ENCODE peak calls at places on chromosomes 6 and 20, in ten cellular contexts. One of them, this sample, is unnamed.

GRCh38 chr20:62018437-62019143 is 47.1 kb downstream of the TAF4 start:
- DNase-seq in nephron progenitor cell: no peak
- DNase-seq in tibial artery: no peak
- DNase-seq in LNCaP clone FGC: no peak
- DNase-seq in cardiac fibroblast: no peak
- DNase-seq in H1: no peak
- DNase-seq in Panc1: no peak
- DNase-seq in psoas muscle: no peak
- DNase-seq in left ventricle myocardium inferior: no peak
- DNase-seq in HFFc6: no peak
- DNase-seq in this sample: no peak

GRCh38 chr6:81739230-81740195 is 13.0 kb downstream of the TENT5A start:
- DNase-seq in left ventricle myocardium inferior: no peak
- DNase-seq in psoas muscle: no peak
- DNase-seq in nephron progenitor cell: no peak
- DNase-seq in cardiac fibroblast: no peak
- DNase-seq in H1: no peak
- DNase-seq in LNCaP clone FGC: no peak
- DNase-seq in HFFc6: no peak
- DNase-seq in Panc1: no peak
- DNase-seq in tibial artery: no peak
- DNase-seq in this sample: no peak

GRCh38 chr6:31740397-31741223 is 805 bp downstream of the MSH5 start:
- DNase-seq in HFFc6: no peak
- DNase-seq in LNCaP clone FGC: no peak
- DNase-seq in Panc1: no peak
- DNase-seq in psoas muscle: no peak
- DNase-seq in H1: no peak
- DNase-seq in left ventricle myocardium inferior: no peak
- DNase-seq in cardiac fibroblast: peak
- DNase-seq in tibial artery: no peak
- DNase-seq in nephron progenitor cell: no peak
- DNase-seq in this sample: no peak

GRCh38 chr20:45088247-45088646 is 12.7 kb downstream of the KCNS1 start:
- DNase-seq in tibial artery: no peak
- DNase-seq in LNCaP clone FGC: no peak
- DNase-seq in left ventricle myocardium inferior: no peak
- DNase-seq in HFFc6: peak
- DNase-seq in nephron progenitor cell: no peak
- DNase-seq in psoas muscle: no peak
- DNase-seq in H1: no peak
- DNase-seq in Panc1: no peak
- DNase-seq in cardiac fibroblast: peak
- DNase-seq in this sample: no peak

GRCh38 chr6:108361312-108361932 is 66.6 kb downstream of the AFG1L start:
- DNase-seq in H1: no peak
- DNase-seq in cardiac fibroblast: no peak
- DNase-seq in Panc1: no peak
- DNase-seq in left ventricle myocardium inferior: no peak
- DNase-seq in psoas muscle: no peak
- DNase-seq in HFFc6: no peak
- DNase-seq in tibial artery: no peak
- DNase-seq in LNCaP clone FGC: no peak
- DNase-seq in nephron progenitor cell: no peak
- DNase-seq in this sample: no peak

GRCh38 chr6:111427341-111428116 is 55.5 kb downstream of the REV3L start:
- DNase-seq in left ventricle myocardium inferior: no peak
- DNase-seq in LNCaP clone FGC: peak
- DNase-seq in tibial artery: no peak
- DNase-seq in psoas muscle: no peak
- DNase-seq in HFFc6: peak
- DNase-seq in H1: no peak
- DNase-seq in nephron progenitor cell: no peak
- DNase-seq in Panc1: peak
- DNase-seq in cardiac fibroblast: peak
- DNase-seq in this sample: no peak

GRCh38 chr6:159720708-159721107 is 6.6 kb upstream of the WTAP start:
- DNase-seq in cardiac fibroblast: peak
- DNase-seq in HFFc6: no peak
- DNase-seq in tibial artery: no peak
- DNase-seq in LNCaP clone FGC: peak
- DNase-seq in left ventricle myocardium inferior: no peak
- DNase-seq in H1: no peak
- DNase-seq in Panc1: no peak
- DNase-seq in psoas muscle: no peak
- DNase-seq in nephron progenitor cell: no peak
- DNase-seq in this sample: no peak

GRCh38 chr6:118864330-118865166 is 29.4 kb upstream of the ASF1A start:
- DNase-seq in tibial artery: no peak
- DNase-seq in cardiac fibroblast: peak
- DNase-seq in left ventricle myocardium inferior: no peak
- DNase-seq in H1: no peak
- DNase-seq in HFFc6: no peak
- DNase-seq in Panc1: no peak
- DNase-seq in LNCaP clone FGC: peak
- DNase-seq in psoas muscle: no peak
- DNase-seq in nephron progenitor cell: no peak
- DNase-seq in this sample: no peak

GRCh38 chr6:89952696-89953095 is 58.4 kb downstream of the GJA10 start:
- DNase-seq in left ventricle myocardium inferior: no peak
- DNase-seq in LNCaP clone FGC: no peak
- DNase-seq in nephron progenitor cell: no peak
- DNase-seq in tibial artery: no peak
- DNase-seq in Panc1: no peak
- DNase-seq in cardiac fibroblast: peak
- DNase-seq in psoas muscle: no peak
- DNase-seq in HFFc6: peak
- DNase-seq in H1: no peak
- DNase-seq in this sample: no peak

GRCh38 chr6:110554966-110555460 is 78.6 kb upstream of the SLC22A16 start:
- DNase-seq in nephron progenitor cell: no peak
- DNase-seq in LNCaP clone FGC: peak
- DNase-seq in HFFc6: no peak
- DNase-seq in Panc1: no peak
- DNase-seq in H1: no peak
- DNase-seq in psoas muscle: no peak
- DNase-seq in cardiac fibroblast: no peak
- DNase-seq in tibial artery: no peak
- DNase-seq in left ventricle myocardium inferior: no peak
- DNase-seq in this sample: no peak

GRCh38 chr6:44224154-44224977 is 971 bp downstream of the SLC29A1 start:
- DNase-seq in nephron progenitor cell: peak
- DNase-seq in psoas muscle: no peak
- DNase-seq in LNCaP clone FGC: no peak
- DNase-seq in cardiac fibroblast: no peak
- DNase-seq in HFFc6: peak
- DNase-seq in Panc1: no peak
- DNase-seq in left ventricle myocardium inferior: no peak
- DNase-seq in H1: no peak
- DNase-seq in tibial artery: no peak
- DNase-seq in this sample: peak
- TF ChIP-seq CTCF in nephron progenitor cell: no peak
- TF ChIP-seq CTCF in psoas muscle: no peak
- TF ChIP-seq CTCF in LNCaP clone FGC: no peak
- TF ChIP-seq CTCF in cardiac fibroblast: no peak
- TF ChIP-seq CTCF in HFFc6: no peak
- TF ChIP-seq CTCF in Panc1: no peak
- TF ChIP-seq CTCF in left ventricle myocardium inferior: no peak
- TF ChIP-seq CTCF in H1: peak
- TF ChIP-seq CTCF in tibial artery: no peak
- TF ChIP-seq CTCF in this sample: no peak

GRCh38 chr20:35883341-35883777 is 70.9 kb downstream of the SCAND1 start:
- DNase-seq in left ventricle myocardium inferior: no peak
- DNase-seq in LNCaP clone FGC: no peak
- DNase-seq in nephron progenitor cell: peak
- DNase-seq in tibial artery: no peak
- DNase-seq in psoas muscle: no peak
- DNase-seq in H1: no peak
- DNase-seq in cardiac fibroblast: no peak
- DNase-seq in Panc1: no peak
- DNase-seq in HFFc6: no peak
- DNase-seq in this sample: no peak

GRCh38 chr20:35885212-35885611 is 69.1 kb downstream of the SCAND1 start:
- DNase-seq in psoas muscle: no peak
- DNase-seq in nephron progenitor cell: no peak
- DNase-seq in HFFc6: no peak
- DNase-seq in H1: no peak
- DNase-seq in Panc1: no peak
- DNase-seq in cardiac fibroblast: no peak
- DNase-seq in LNCaP clone FGC: no peak
- DNase-seq in tibial artery: no peak
- DNase-seq in left ventricle myocardium inferior: no peak
- DNase-seq in this sample: no peak

GRCh38 chr20:35886537-35886936 is 67.8 kb downstream of the SCAND1 start:
- DNase-seq in psoas muscle: peak
- DNase-seq in HFFc6: no peak
- DNase-seq in LNCaP clone FGC: no peak
- DNase-seq in H1: no peak
- DNase-seq in left ventricle myocardium inferior: peak
- DNase-seq in nephron progenitor cell: no peak
- DNase-seq in cardiac fibroblast: no peak
- DNase-seq in Panc1: no peak
- DNase-seq in tibial artery: no peak
- DNase-seq in this sample: peak

GRCh38 chr20:35883778-35884540 is 70.3 kb downstream of the SCAND1 start:
- DNase-seq in left ventricle myocardium inferior: peak
- DNase-seq in LNCaP clone FGC: no peak
- DNase-seq in nephron progenitor cell: peak
- DNase-seq in psoas muscle: peak
- DNase-seq in H1: peak
- DNase-seq in cardiac fibroblast: peak
- DNase-seq in Panc1: peak
- DNase-seq in tibial artery: peak
- DNase-seq in HFFc6: peak
- DNase-seq in this sample: peak

DNA sequence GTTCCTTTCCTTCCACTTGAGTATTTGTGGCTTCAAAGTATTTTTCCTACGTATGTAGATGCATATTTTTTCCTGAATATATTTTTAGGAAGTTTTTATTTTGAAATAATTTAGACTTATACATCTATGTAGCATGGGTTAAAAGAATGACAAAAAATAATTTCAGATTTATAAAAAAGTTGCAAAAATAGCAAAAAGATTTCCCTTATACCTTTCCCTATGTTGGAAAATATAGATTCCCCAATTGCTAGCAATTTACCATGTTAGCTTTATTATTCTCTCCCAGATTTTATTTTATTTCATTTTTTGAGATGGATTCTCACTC is 69.8 kb downstream of the SCAND1 start:
- DNase-seq in nephron progenitor cell: no peak
- DNase-seq in HFFc6: no peak
- DNase-seq in H1: no peak
- DNase-seq in cardiac fibroblast: no peak
- DNase-seq in psoas muscle: no peak
- DNase-seq in left ventricle myocardium inferior: no peak
- DNase-seq in Panc1: no peak
- DNase-seq in tibial artery: no peak
- DNase-seq in LNCaP clone FGC: no peak
- DNase-seq in this sample: no peak
- TF ChIP-seq CTCF in nephron progenitor cell: peak
- TF ChIP-seq CTCF in HFFc6: peak
- TF ChIP-seq CTCF in H1: no peak
- TF ChIP-seq CTCF in cardiac fibroblast: no peak
- TF ChIP-seq CTCF in psoas muscle: no peak
- TF ChIP-seq CTCF in left ventricle myocardium inferior: peak
- TF ChIP-seq CTCF in Panc1: no peak
- TF ChIP-seq CTCF in tibial artery: no peak
- TF ChIP-seq CTCF in LNCaP clone FGC: no peak
- TF ChIP-seq CTCF in this sample: no peak

DNA sequence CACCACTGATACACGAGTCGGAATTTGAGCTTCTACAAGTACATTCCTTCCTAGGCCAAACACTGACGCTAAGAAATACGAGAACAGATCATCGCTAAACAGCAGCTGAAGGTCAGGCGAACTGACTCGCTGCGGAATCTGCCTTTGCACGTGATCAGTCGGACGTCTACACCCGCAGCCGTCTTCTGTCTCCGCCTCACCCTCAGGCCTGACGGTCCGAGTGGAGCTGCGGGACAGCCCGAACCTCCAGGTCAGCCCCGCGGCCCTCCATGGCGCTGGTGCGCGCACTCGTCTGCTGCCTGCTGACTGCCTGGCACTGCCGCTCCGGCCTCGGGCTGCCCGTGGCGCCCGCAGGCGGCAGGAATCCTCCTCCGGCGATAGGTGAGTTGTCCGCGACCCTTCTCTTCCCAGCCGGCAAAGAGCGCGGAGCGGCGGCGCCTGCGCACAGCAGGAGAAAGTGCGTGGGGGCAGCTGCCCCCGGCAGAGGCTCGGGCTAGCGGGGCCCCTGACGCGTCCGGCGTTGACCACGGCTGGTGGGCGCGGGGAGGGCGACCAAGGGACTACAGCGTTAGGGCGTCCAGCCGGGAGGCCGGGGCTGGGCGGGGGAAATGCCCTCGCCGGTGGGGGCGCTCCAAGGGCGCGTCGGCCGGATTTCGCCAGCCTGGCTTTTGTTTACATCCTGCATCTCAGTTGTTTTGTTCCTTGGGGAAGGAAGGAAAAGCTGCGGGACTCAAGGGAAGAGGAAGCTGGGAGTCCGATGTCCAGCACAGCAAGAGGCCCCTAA is at the start of gene SMPDL3A:
- DNase-seq in LNCaP clone FGC: no peak
- DNase-seq in tibial artery: peak
- DNase-seq in HFFc6: peak
- DNase-seq in psoas muscle: peak
- DNase-seq in Panc1: peak
- DNase-seq in H1: peak
- DNase-seq in cardiac fibroblast: peak
- DNase-seq in nephron progenitor cell: peak
- DNase-seq in left ventricle myocardium inferior: peak
- DNase-seq in this sample: peak
- TF ChIP-seq CTCF in LNCaP clone FGC: peak
- TF ChIP-seq CTCF in tibial artery: peak
- TF ChIP-seq CTCF in HFFc6: peak
- TF ChIP-seq CTCF in psoas muscle: peak
- TF ChIP-seq CTCF in Panc1: peak
- TF ChIP-seq CTCF in H1: peak
- TF ChIP-seq CTCF in cardiac fibroblast: peak
- TF ChIP-seq CTCF in nephron progenitor cell: peak
- TF ChIP-seq CTCF in left ventricle myocardium inferior: peak
- TF ChIP-seq CTCF in this sample: peak

DNA sequence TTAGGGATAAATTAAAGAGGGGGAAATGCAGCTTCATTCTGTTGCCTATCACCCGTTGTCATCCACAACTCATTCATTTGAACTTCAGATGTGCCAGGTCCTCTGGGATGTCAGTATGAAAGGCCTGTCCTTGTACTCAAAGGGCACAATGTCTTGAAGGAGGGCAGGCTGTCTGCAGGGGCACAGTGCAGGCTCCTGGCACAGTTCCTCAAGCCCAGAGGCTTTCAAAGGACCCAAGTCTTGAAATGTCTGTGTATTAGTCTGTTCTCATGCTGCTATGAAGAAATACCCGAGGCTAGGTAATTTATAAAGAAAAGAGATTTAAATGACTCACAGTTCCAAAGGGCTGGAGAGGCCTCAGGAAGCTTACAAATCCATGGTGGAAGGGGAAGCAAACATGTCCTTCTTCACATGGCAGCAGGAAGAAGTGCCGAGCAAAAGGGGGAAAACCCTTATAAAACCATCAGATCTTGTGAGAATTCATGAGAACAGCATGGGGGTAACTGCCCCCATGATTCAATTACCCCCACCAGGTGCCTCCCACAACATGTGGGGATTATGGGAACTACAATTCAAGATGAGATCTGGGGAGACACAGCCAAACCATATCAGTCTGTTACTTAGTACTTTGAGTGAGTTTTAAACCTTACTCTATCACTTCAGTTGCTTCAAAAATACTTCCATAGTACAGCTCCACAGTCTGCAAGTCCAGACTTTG is 9.4 kb downstream of the SNX9 start:
- DNase-seq in Panc1: no peak
- DNase-seq in left ventricle myocardium inferior: no peak
- DNase-seq in LNCaP clone FGC: no peak
- DNase-seq in nephron progenitor cell: no peak
- DNase-seq in H1: no peak
- DNase-seq in tibial artery: no peak
- DNase-seq in cardiac fibroblast: peak
- DNase-seq in psoas muscle: no peak
- DNase-seq in HFFc6: no peak
- DNase-seq in this sample: no peak
- TF ChIP-seq CTCF in Panc1: no peak
- TF ChIP-seq CTCF in left ventricle myocardium inferior: no peak
- TF ChIP-seq CTCF in LNCaP clone FGC: no peak
- TF ChIP-seq CTCF in nephron progenitor cell: no peak
- TF ChIP-seq CTCF in H1: no peak
- TF ChIP-seq CTCF in tibial artery: no peak
- TF ChIP-seq CTCF in cardiac fibroblast: no peak
- TF ChIP-seq CTCF in psoas muscle: no peak
- TF ChIP-seq CTCF in HFFc6: peak
- TF ChIP-seq CTCF in this sample: no peak

This sample was measured in glutamatergic neuron.